ENCODE peak calls at places on chromosomes 2 and 18, in six cellular contexts. One of them, this sample, is unnamed.

GRCh38 chr2:225889452-225889851 is 489.9 kb downstream of the NYAP2 start:
- DNase-seq in AG10803: peak; percentile 94
- DNase-seq in CD4-positive, alpha-beta T cell: no peak
- DNase-seq in PC-9: peak; percentile 2
- DNase-seq in GM13976: peak; percentile 16
- DNase-seq in astrocyte of the spinal cord: peak; percentile 86
- DNase-seq in this sample: peak; percentile 20

GRCh38 chr2:187549951-187550555 is 4.2 kb downstream of the TFPI start:
- DNase-seq in AG10803: no peak
- DNase-seq in CD4-positive, alpha-beta T cell: no peak
- DNase-seq in PC-9: no peak
- DNase-seq in GM13976: no peak
- DNase-seq in astrocyte of the spinal cord: peak; percentile 13
- DNase-seq in this sample: no peak

GRCh38 chr2:112693596-112693995 is 27.2 kb upstream of the NT5DC4 start:
- DNase-seq in AG10803: no peak
- DNase-seq in CD4-positive, alpha-beta T cell: no peak
- DNase-seq in PC-9: no peak
- DNase-seq in GM13976: no peak
- DNase-seq in astrocyte of the spinal cord: no peak
- DNase-seq in this sample: no peak

GRCh38 chr18:8260319-8260718 is 348.9 kb upstream of the RAB12 start:
- DNase-seq in AG10803: peak; percentile 19
- DNase-seq in CD4-positive, alpha-beta T cell: no peak
- DNase-seq in PC-9: peak; percentile 33
- DNase-seq in GM13976: no peak
- DNase-seq in astrocyte of the spinal cord: peak; percentile 16
- DNase-seq in this sample: no peak

GRCh38 chr2:166106431-166107015 is 21.3 kb downstream of the SCN1A start:
- DNase-seq in AG10803: no peak
- DNase-seq in CD4-positive, alpha-beta T cell: no peak
- DNase-seq in PC-9: no peak
- DNase-seq in GM13976: no peak
- DNase-seq in astrocyte of the spinal cord: peak; percentile 12
- DNase-seq in this sample: no peak

GRCh38 chr2:240568678-240569522 is 616 bp downstream of the RNPEPL1 start:
- DNase-seq in AG10803: peak; percentile 59
- DNase-seq in CD4-positive, alpha-beta T cell: peak; percentile 48
- DNase-seq in PC-9: peak; percentile 76
- DNase-seq in GM13976: peak; percentile 72
- DNase-seq in astrocyte of the spinal cord: peak; percentile 48
- DNase-seq in this sample: peak; percentile 78

GRCh38 chr18:12372406-12372805 is 4.6 kb downstream of the AFG3L2 start:
- DNase-seq in AG10803: no peak
- DNase-seq in CD4-positive, alpha-beta T cell: no peak
- DNase-seq in PC-9: no peak
- DNase-seq in GM13976: no peak
- DNase-seq in astrocyte of the spinal cord: no peak
- DNase-seq in this sample: no peak

GRCh38 chr18:13303761-13304364 is 85.3 kb downstream of the LDLRAD4 start:
- DNase-seq in AG10803: peak; percentile 45
- DNase-seq in CD4-positive, alpha-beta T cell: no peak
- DNase-seq in PC-9: no peak
- DNase-seq in GM13976: no peak
- DNase-seq in astrocyte of the spinal cord: no peak
- DNase-seq in this sample: no peak

GRCh38 chr2:44777542-44777941 is 164.0 kb upstream of the SIX3 start:
- DNase-seq in AG10803: no peak
- DNase-seq in CD4-positive, alpha-beta T cell: no peak
- DNase-seq in PC-9: peak; percentile 12
- DNase-seq in GM13976: no peak
- DNase-seq in astrocyte of the spinal cord: no peak
- DNase-seq in this sample: peak; percentile 35

GRCh38 chr2:147149589-147150245 is 695.1 kb upstream of the ACVR2A start:
- DNase-seq in AG10803: peak; percentile 69
- DNase-seq in CD4-positive, alpha-beta T cell: no peak
- DNase-seq in PC-9: peak; percentile 43
- DNase-seq in GM13976: no peak
- DNase-seq in astrocyte of the spinal cord: no peak
- DNase-seq in this sample: no peak

GRCh38 chr2:81266106-81266505 is 961.6 kb upstream of the LRRTM1 start:
- DNase-seq in AG10803: no peak
- DNase-seq in CD4-positive, alpha-beta T cell: no peak
- DNase-seq in PC-9: no peak
- DNase-seq in GM13976: no peak
- DNase-seq in astrocyte of the spinal cord: no peak
- DNase-seq in this sample: no peak

GRCh38 chr2:207692206-207693065 is 19.0 kb upstream of the CCNYL1 start:
- DNase-seq in AG10803: peak; percentile 24
- DNase-seq in CD4-positive, alpha-beta T cell: peak; percentile 16
- DNase-seq in PC-9: no peak
- DNase-seq in GM13976: peak; percentile 59
- DNase-seq in astrocyte of the spinal cord: no peak
- DNase-seq in this sample: peak; percentile 51

GRCh38 chr2:46813680-46814079 is 101.9 kb downstream of the MCFD2 start:
- DNase-seq in AG10803: no peak
- DNase-seq in CD4-positive, alpha-beta T cell: no peak
- DNase-seq in PC-9: no peak
- DNase-seq in GM13976: no peak
- DNase-seq in astrocyte of the spinal cord: no peak
- DNase-seq in this sample: no peak

GRCh38 chr18:76977108-76977621 is 154.8 kb downstream of the ZNF236 start:
- DNase-seq in AG10803: no peak
- DNase-seq in CD4-positive, alpha-beta T cell: no peak
- DNase-seq in PC-9: no peak
- DNase-seq in GM13976: no peak
- DNase-seq in astrocyte of the spinal cord: no peak
- DNase-seq in this sample: no peak

GRCh38 chr2:179059026-179059680 is 9.2 kb upstream of the CCDC141 start:
- DNase-seq in AG10803: no peak
- DNase-seq in CD4-positive, alpha-beta T cell: no peak
- DNase-seq in PC-9: no peak
- DNase-seq in GM13976: peak; percentile 39
- DNase-seq in astrocyte of the spinal cord: no peak
- DNase-seq in this sample: no peak

GRCh38 chr2:144274131-144274530 is 245.8 kb downstream of the ZEB2 start:
- DNase-seq in AG10803: no peak
- DNase-seq in CD4-positive, alpha-beta T cell: no peak
- DNase-seq in PC-9: no peak
- DNase-seq in GM13976: no peak
- DNase-seq in astrocyte of the spinal cord: no peak
- DNase-seq in this sample: no peak

GRCh38 chr18:48949606-48950535 is 894 bp downstream of the SMAD7 start:
- DNase-seq in AG10803: no peak
- DNase-seq in CD4-positive, alpha-beta T cell: peak; percentile 35
- DNase-seq in PC-9: peak; percentile 36
- DNase-seq in GM13976: peak; percentile 70
- DNase-seq in astrocyte of the spinal cord: peak; percentile 53
- DNase-seq in this sample: peak; percentile 72

GRCh38 chr2:189287363-189287762 is 107.8 kb upstream of the COL5A2 start:
- DNase-seq in AG10803: no peak
- DNase-seq in CD4-positive, alpha-beta T cell: no peak
- DNase-seq in PC-9: no peak
- DNase-seq in GM13976: no peak
- DNase-seq in astrocyte of the spinal cord: no peak
- DNase-seq in this sample: no peak

GRCh38 chr2:189285962-189286648 is 106.5 kb upstream of the COL5A2 start:
- DNase-seq in AG10803: peak; percentile 94
- DNase-seq in CD4-positive, alpha-beta T cell: no peak
- DNase-seq in PC-9: no peak
- DNase-seq in GM13976: no peak
- DNase-seq in astrocyte of the spinal cord: peak; percentile 96
- DNase-seq in this sample: no peak

GRCh38 chr2:189285351-189285750 is 105.8 kb upstream of the COL5A2 start:
- DNase-seq in AG10803: no peak
- DNase-seq in CD4-positive, alpha-beta T cell: no peak
- DNase-seq in PC-9: no peak
- DNase-seq in GM13976: no peak
- DNase-seq in astrocyte of the spinal cord: peak; percentile 29
- DNase-seq in this sample: no peak

GRCh38 chr2:189291460-189291859 is 111.9 kb upstream of the COL5A2 start:
- DNase-seq in AG10803: no peak
- DNase-seq in CD4-positive, alpha-beta T cell: no peak
- DNase-seq in PC-9: no peak
- DNase-seq in GM13976: no peak
- DNase-seq in astrocyte of the spinal cord: peak; percentile 14
- DNase-seq in this sample: no peak

GRCh38 chr2:189287982-189288494 is 108.5 kb upstream of the COL5A2 start:
- DNase-seq in AG10803: peak; percentile 86
- DNase-seq in CD4-positive, alpha-beta T cell: no peak
- DNase-seq in PC-9: no peak
- DNase-seq in GM13976: peak; percentile 16
- DNase-seq in astrocyte of the spinal cord: peak; percentile 94
- DNase-seq in this sample: peak; percentile 22
- TF ChIP-seq CTCF in AG10803: peak; percentile 72
- TF ChIP-seq CTCF in CD4-positive, alpha-beta T cell: peak; percentile 46
- TF ChIP-seq CTCF in PC-9: peak; percentile 58
- TF ChIP-seq CTCF in GM13976: no peak
- TF ChIP-seq CTCF in astrocyte of the spinal cord: peak; percentile 40
- TF ChIP-seq CTCF in this sample: peak; percentile 41

DNA sequence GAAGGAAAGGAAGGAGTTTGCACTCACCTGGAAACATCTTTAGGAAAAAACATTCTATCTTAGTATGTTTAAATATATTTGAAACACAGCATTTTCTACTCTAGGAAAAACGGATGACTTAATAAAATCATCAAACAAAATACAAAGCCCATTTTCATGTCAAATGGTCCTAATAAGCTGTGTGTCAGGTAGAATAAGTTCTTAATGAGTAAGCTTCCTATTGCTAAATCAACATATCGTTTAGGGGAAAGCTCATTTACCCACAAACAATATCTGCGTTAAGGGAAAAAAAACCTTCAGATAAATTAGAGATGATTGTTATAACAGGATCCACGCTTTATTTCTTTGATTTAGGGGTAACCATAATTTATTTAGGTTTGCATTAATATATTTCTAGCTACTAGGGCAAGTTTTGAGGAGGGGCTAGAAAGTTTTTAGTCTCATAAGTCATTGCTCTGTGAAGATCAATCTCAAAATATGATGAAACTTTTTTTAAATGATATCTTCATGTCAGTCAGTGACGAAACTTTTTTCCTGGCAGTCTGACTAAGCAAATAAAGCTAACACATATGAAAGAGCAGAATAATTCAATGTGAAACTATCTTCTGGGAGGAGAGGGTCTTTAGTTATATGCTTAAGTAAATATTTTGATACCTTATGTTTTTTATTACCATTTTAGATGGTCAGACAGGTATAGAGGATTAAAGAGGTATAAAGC is 147.1 kb downstream of the WDSUB1 start:
- DNase-seq in AG10803: peak; percentile 28
- DNase-seq in CD4-positive, alpha-beta T cell: no peak
- DNase-seq in PC-9: no peak
- DNase-seq in GM13976: no peak
- DNase-seq in astrocyte of the spinal cord: no peak
- DNase-seq in this sample: no peak
- TF ChIP-seq CTCF in AG10803: no peak
- TF ChIP-seq CTCF in CD4-positive, alpha-beta T cell: no peak
- TF ChIP-seq CTCF in PC-9: no peak
- TF ChIP-seq CTCF in GM13976: no peak
- TF ChIP-seq CTCF in astrocyte of the spinal cord: no peak
- TF ChIP-seq CTCF in this sample: no peak

GRCh38 chr2:74001781-74002514 is 17.2 kb downstream of the TET3 start:
- DNase-seq in AG10803: no peak
- DNase-seq in CD4-positive, alpha-beta T cell: no peak
- DNase-seq in PC-9: no peak
- DNase-seq in GM13976: no peak
- DNase-seq in astrocyte of the spinal cord: no peak
- DNase-seq in this sample: no peak
- TF ChIP-seq CTCF in AG10803: peak; percentile 16
- TF ChIP-seq CTCF in CD4-positive, alpha-beta T cell: no peak
- TF ChIP-seq CTCF in PC-9: no peak
- TF ChIP-seq CTCF in GM13976: no peak
- TF ChIP-seq CTCF in astrocyte of the spinal cord: no peak
- TF ChIP-seq CTCF in this sample: no peak

GRCh38 chr2:85756195-85756594 is 2.4 kb downstream of the ATOH8 start:
- DNase-seq in AG10803: no peak
- DNase-seq in CD4-positive, alpha-beta T cell: no peak
- DNase-seq in PC-9: no peak
- DNase-seq in GM13976: no peak
- DNase-seq in astrocyte of the spinal cord: no peak
- DNase-seq in this sample: no peak

GRCh38 chr2:85753035-85753524 is 711 bp upstream of the ATOH8 start:
- DNase-seq in AG10803: peak; percentile 31
- DNase-seq in CD4-positive, alpha-beta T cell: no peak
- DNase-seq in PC-9: no peak
- DNase-seq in GM13976: no peak
- DNase-seq in astrocyte of the spinal cord: no peak
- DNase-seq in this sample: no peak

GRCh38 chr2:85753525-85754312 is at the start of gene ATOH8:
- DNase-seq in AG10803: peak; percentile 72
- DNase-seq in CD4-positive, alpha-beta T cell: no peak
- DNase-seq in PC-9: no peak
- DNase-seq in GM13976: peak; percentile 78
- DNase-seq in astrocyte of the spinal cord: peak; percentile 88
- DNase-seq in this sample: peak; percentile 79

GRCh38 chr2:85755122-85756027 is 1.6 kb downstream of the ATOH8 start:
- DNase-seq in AG10803: peak; percentile 82
- DNase-seq in CD4-positive, alpha-beta T cell: no peak
- DNase-seq in PC-9: no peak
- DNase-seq in GM13976: no peak
- DNase-seq in astrocyte of the spinal cord: peak; percentile 29
- DNase-seq in this sample: no peak

DNA sequence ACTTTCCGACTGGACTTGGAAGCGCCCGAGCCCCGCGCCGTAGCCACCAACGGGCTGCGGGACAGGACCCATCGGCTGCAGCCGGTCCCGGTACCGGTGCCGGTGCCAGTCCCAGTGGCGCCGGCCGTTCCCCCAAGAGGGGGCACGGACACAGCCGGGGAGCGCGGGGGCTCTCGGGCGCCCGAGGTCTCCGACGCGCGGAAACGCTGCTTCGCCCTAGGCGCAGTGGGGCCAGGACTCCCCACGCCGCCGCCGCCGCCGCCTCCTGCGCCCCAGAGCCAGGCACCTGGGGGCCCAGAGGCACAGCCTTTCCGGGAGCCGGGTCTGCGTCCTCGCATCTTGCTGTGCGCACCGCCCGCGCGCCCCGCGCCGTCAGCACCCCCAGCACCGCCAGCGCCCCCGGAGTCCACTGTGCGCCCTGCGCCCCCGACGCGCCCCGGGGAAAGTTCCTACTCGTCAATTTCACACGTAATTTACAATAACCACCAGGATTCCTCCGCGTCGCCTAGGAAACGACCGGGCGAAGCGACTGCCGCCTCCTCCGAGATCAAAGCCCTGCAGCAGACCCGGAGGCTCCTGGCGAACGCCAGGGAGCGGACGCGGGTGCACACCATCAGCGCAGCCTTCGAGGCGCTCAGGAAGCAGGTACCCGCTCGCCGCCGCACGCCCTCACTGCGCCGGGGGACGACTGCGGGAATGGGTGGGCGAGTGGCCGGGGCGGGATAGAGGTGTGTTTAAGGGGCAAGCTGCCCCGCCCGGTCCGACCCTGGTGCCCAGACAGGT is 713 bp downstream of the ATOH8 start:
- DNase-seq in AG10803: peak; percentile 62
- DNase-seq in CD4-positive, alpha-beta T cell: peak; percentile 21
- DNase-seq in PC-9: no peak
- DNase-seq in GM13976: peak; percentile 64
- DNase-seq in astrocyte of the spinal cord: peak; percentile 64
- DNase-seq in this sample: peak; percentile 61
- TF ChIP-seq CTCF in AG10803: peak; percentile 6
- TF ChIP-seq CTCF in CD4-positive, alpha-beta T cell: no peak
- TF ChIP-seq CTCF in PC-9: no peak
- TF ChIP-seq CTCF in GM13976: no peak
- TF ChIP-seq CTCF in astrocyte of the spinal cord: peak; percentile 21
- TF ChIP-seq CTCF in this sample: no peak

This sample was measured in GM13977.